ENCODE peak calls at places on chromosomes 5 and 9, in ten cellular contexts. K is Peyer's patch; L is body of pancreas; W is heart right ventricle; Y is CD8-positive, alpha-beta T cell; Q is heart left ventricle; G is esophagus squamous epithelium; I is cardiac muscle cell; X is colonic mucosa; F is BJ. O is an unnamed sample.

GRCh38 chr5:117863589-117864296 is 1124.6 kb downstream of the DTWD2 start:
- DNase-seq in K (no peak), L (no peak), W (no peak), Y (no peak), Q (no peak), G (no peak), I (no peak), X (no peak), F (no peak), O (no peak)

GRCh38 chr5:35223777-35224395 is 6.4 kb downstream of the PRLR start:
- DNase-seq in K (no peak), L (no peak), W (no peak), Y (no peak), Q (no peak), G (no peak), I (peak), X (peak), F (no peak), O (no peak)

GRCh38 chr9:109010676-109011655 is 2.3 kb downstream of the CTNNAL1 start:
- DNase-seq in K (no peak), L (no peak), W (no peak), Y (peak), Q (no peak), G (no peak), I (peak), X (no peak), F (peak), O (peak)

GRCh38 chr5:77627869-77628674 is 10.4 kb downstream of the OTP start:
- DNase-seq in K (no peak), L (no peak), W (no peak), Y (no peak), Q (no peak), G (no peak), I (no peak), X (no peak), F (no peak), O (no peak)

GRCh38 chr5:55062039-55062779 is 38.2 kb downstream of the GZMK start:
- DNase-seq in K (no peak), L (no peak), W (no peak), Y (peak), Q (no peak), G (no peak), I (no peak), X (no peak), F (no peak), O (no peak)

GRCh38 chr9:93958121-93958874 is 3.1 kb upstream of the BARX1 start:
- DNase-seq in K (peak), L (no peak), W (no peak), Y (no peak), Q (no peak), G (no peak), I (no peak), X (no peak), F (no peak), O (no peak)

GRCh38 chr5:135534609-135535419 is 950 bp downstream of the NEUROG1 start:
- DNase-seq in K (no peak), L (no peak), W (no peak), Y (no peak), Q (no peak), G (no peak), I (no peak), X (no peak), F (no peak), O (no peak)

GRCh38 chr5:179267671-179268071 is 77.6 kb downstream of the ADAMTS2 start:
- DNase-seq in K (peak), L (no peak), W (no peak), Y (no peak), Q (no peak), G (no peak), I (no peak), X (no peak), F (no peak), O (no peak)

GRCh38 chr9:14212116-14212515 is 101.8 kb downstream of the NFIB start:
- DNase-seq in K (no peak), L (no peak), W (no peak), Y (no peak), Q (no peak), G (no peak), I (peak), X (no peak), F (no peak), O (no peak)

GRCh38 chr9:14616188-14616982 is 76.8 kb downstream of the ZDHHC21 start:
- DNase-seq in K (no peak), L (no peak), W (no peak), Y (no peak), Q (no peak), G (no peak), I (peak), X (no peak), F (peak), O (peak)

GRCh38 chr5:115170128-115170923 is 618 bp upstream of the TRIM36 start:
- DNase-seq in K (no peak), L (peak), W (no peak), Y (no peak), Q (no peak), G (no peak), I (no peak), X (peak), F (no peak), O (no peak)

GRCh38 chr5:154411338-154411737 is 34.5 kb upstream of the SAP30L start:
- DNase-seq in K (no peak), L (no peak), W (no peak), Y (no peak), Q (no peak), G (no peak), I (no peak), X (no peak), F (no peak), O (no peak)

GRCh38 chr5:134446938-134447337 is 35.3 kb upstream of the CDKN2AIPNL start:
- DNase-seq in K (peak), L (no peak), W (no peak), Y (no peak), Q (no peak), G (no peak), I (no peak), X (peak), F (no peak), O (peak)

GRCh38 chr9:110029422-110029814 is 178.5 kb downstream of the C9orf152 start:
- DNase-seq in K (no peak), L (peak), W (no peak), Y (no peak), Q (no peak), G (no peak), I (peak), X (no peak), F (peak), O (no peak)

GRCh38 chr9:92480332-92480771 is 2.0 kb downstream of the ASPN start:
- DNase-seq in K (no peak), L (no peak), W (no peak), Y (no peak), Q (no peak), G (no peak), I (no peak), X (no peak), F (no peak), O (no peak)

GRCh38 chr5:136132087-136132486 is 558 bp upstream of the SMAD5 start:
- DNase-seq in K (peak), L (peak), W (peak), Y (no peak), Q (peak), G (no peak), I (no peak), X (peak), F (no peak), O (peak)

GRCh38 chr5:173163219-173163618 is 18.9 kb downstream of the BNIP1 start:
- DNase-seq in K (no peak), L (no peak), W (peak), Y (no peak), Q (peak), G (no peak), I (peak), X (no peak), F (no peak), O (no peak)

GRCh38 chr5:136053336-136054121 is 24.7 kb downstream of the TGFBI start:
- DNase-seq in K (no peak), L (no peak), W (no peak), Y (no peak), Q (peak), G (no peak), I (peak), X (no peak), F (peak), O (no peak)

GRCh38 chr5:61289241-61289640 is 42.8 kb upstream of the ZSWIM6 start:
- DNase-seq in K (no peak), L (no peak), W (no peak), Y (no peak), Q (no peak), G (no peak), I (no peak), X (no peak), F (no peak), O (no peak)
- TF ChIP-seq CTCF in K (no peak), L (no peak), W (no peak), Y (no peak), Q (no peak), G (no peak), I (no peak), X (no peak), F (no peak), O (no peak)

GRCh38 chr5:178150977-178151734 is 2.5 kb downstream of the NHP2 start:
- DNase-seq in K (no peak), L (no peak), W (no peak), Y (no peak), Q (no peak), G (no peak), I (no peak), X (no peak), F (no peak), O (no peak)
- TF ChIP-seq CTCF in K (no peak), L (no peak), W (no peak), Y (no peak), Q (no peak), G (no peak), I (no peak), X (no peak), F (no peak), O (no peak)

GRCh38 chr5:174735498-174736350 is 11.3 kb downstream of the MSX2 start:
- DNase-seq in K (peak), L (peak), W (no peak), Y (no peak), Q (no peak), G (no peak), I (peak), X (no peak), F (no peak), O (no peak)
- TF ChIP-seq CTCF in K (no peak), L (peak), W (peak), Y (no peak), Q (peak), G (peak), I (peak), X (peak), F (no peak), O (peak)

GRCh38 chr5:177312649-177313181 is 1.0 kb upstream of the MXD3 start:
- DNase-seq in K (peak), L (no peak), W (no peak), Y (no peak), Q (peak), G (no peak), I (no peak), X (peak), F (no peak), O (no peak)
- TF ChIP-seq CTCF in K (no peak), L (no peak), W (peak), Y (no peak), Q (no peak), G (no peak), I (no peak), X (no peak), F (no peak), O (peak)

GRCh38 chr9:124415102-124415851 is at the start of gene PSMB7:
- DNase-seq in K (peak), L (peak), W (peak), Y (peak), Q (peak), G (peak), I (peak), X (peak), F (peak), O (peak)
- TF ChIP-seq CTCF in K (peak), L (peak), W (peak), Y (peak), Q (peak), G (peak), I (peak), X (peak), F (peak), O (peak)

GRCh38 chr5:42949348-42950090 is 90.6 kb downstream of the ANXA2R start:
- DNase-seq in K (no peak), L (peak), W (peak), Y (peak), Q (peak), G (peak), I (peak), X (peak), F (no peak), O (peak)
- TF ChIP-seq CTCF in K (peak), L (no peak), W (peak), Y (no peak), Q (peak), G (peak), I (peak), X (peak), F (peak), O (peak)

O was measured in GM13977.